ENCODE peak calls at places on chromosome 2, in six cellular contexts. Y is activated effector memory CD4-positive, alpha-beta T cell treated with anti-CD3 and anti-CD28 coated beads, Interleukin-2, amount 50 U/mL, for 16 hours; Q is HL-60; D is body of pancreas; C is fibroblast of gingiva; S is iris pigment epithelial cell. I is an unnamed sample.

GRCh38 chr2:73983322-73984202 is 1.1 kb upstream of the TET3 start:
- DNase-seq in D (peak; percentile 98), C (no peak), Y (no peak), Q (peak; percentile 45), S (no peak), I (peak; percentile 91)

GRCh38 chr2:182448371-182448770 is 21.5 kb upstream of the PDE1A start:
- DNase-seq in Q (no peak), D (no peak), Y (no peak), C (no peak), S (no peak), I (no peak)

GRCh38 chr2:210086292-210086691 is 83.9 kb downstream of the RPE start:
- DNase-seq in C (no peak), D (no peak), Q (no peak), Y (no peak), S (peak; percentile 46), I (no peak)

GRCh38 chr2:205802069-205802468 is 119.8 kb downstream of the NRP2 start:
- DNase-seq in D (no peak), Q (no peak), S (no peak), Y (no peak), C (no peak), I (no peak)

GRCh38 chr2:73987109-73987947 is 2.6 kb downstream of the TET3 start:
- DNase-seq in D (peak; percentile 72), Q (peak; percentile 75), Y (peak; percentile 79), C (peak; percentile 46), S (peak; percentile 71), I (no peak)

GRCh38 chr2:207143474-207144190 is 22.1 kb downstream of the KLF7 start:
- DNase-seq in S (peak; percentile 82), Y (peak; percentile 79), D (peak; percentile 46), C (peak; percentile 72), Q (peak; percentile 78), I (no peak)

GRCh38 chr2:121860033-121860810 is 104.8 kb downstream of the TSN start:
- DNase-seq in Q (no peak), D (no peak), C (peak; percentile 4), S (peak; percentile 44), Y (no peak), I (no peak)

GRCh38 chr2:134220525-134220924 is 33.3 kb upstream of the MGAT5 start:
- DNase-seq in C (no peak), Y (no peak), S (no peak), D (no peak), Q (peak; percentile 68), I (no peak)

GRCh38 chr2:217421834-217422233 is 562.0 kb upstream of the TNP1 start:
- DNase-seq in Q (no peak), S (no peak), D (no peak), C (no peak), Y (no peak), I (no peak)

GRCh38 chr2:79640001-79640400 is 127.2 kb downstream of the CTNNA2 start:
- DNase-seq in D (no peak), S (no peak), C (no peak), Q (no peak), Y (no peak), I (no peak)

GRCh38 chr2:128835974-128836373 is 517.3 kb upstream of the HS6ST1 start:
- DNase-seq in D (no peak), S (no peak), Y (no peak), C (no peak), Q (no peak), I (no peak)

GRCh38 chr2:132621131-132621875 is 48.7 kb downstream of the LYPD1 start:
- DNase-seq in Y (no peak), S (no peak), D (peak; percentile 87), C (no peak), Q (no peak), I (no peak)

GRCh38 chr2:179240481-179241451 is 23.9 kb downstream of the SESTD1 start:
- DNase-seq in C (no peak), Q (no peak), S (no peak), Y (no peak), D (no peak), I (no peak)

GRCh38 chr2:26527726-26528125 is 49.8 kb upstream of the OTOF start:
- DNase-seq in Q (no peak), C (no peak), D (no peak), Y (peak; percentile 38), S (no peak), I (no peak)

GRCh38 chr2:199273043-199273647 is 184.6 kb downstream of the SATB2 start:
- DNase-seq in Y (no peak), Q (no peak), S (peak; percentile 56), C (peak; percentile 91), D (no peak), I (no peak)

GRCh38 chr2:72813841-72814240 is 12.0 kb downstream of the EXOC6B start:
- DNase-seq in C (peak; percentile 45), D (no peak), Y (no peak), S (peak; percentile 82), Q (no peak), I (no peak)

I was measured in LNCaP clone FGC.